ENCODE peak calls at places on chromosomes 12 and 14, in four cellular contexts. I is GM23338, Q is HCT116, D is HepG2. X is an unnamed sample.
A peak's percentile ranks its signal among the peaks of the same experiment; 100 is the strongest.

GRCh38 chr14:85188836-85189235 is 341.1 kb upstream of the FLRT2 start:
- DNase-seq in Q (no peak), D (no peak), I (no peak), X (no peak)

GRCh38 chr12:42420385-42420784 is 94.4 kb downstream of the PPHLN1 start:
- DNase-seq in D (no peak), Q (no peak), I (no peak), X (no peak)

GRCh38 chr12:122449317-122449716 is 26.8 kb upstream of the CLIP1 start:
- DNase-seq in I (no peak), D (peak; percentile 82), Q (peak; percentile 62), X (peak; percentile 64)

GRCh38 chr12:108975024-108975593 is 45.8 kb downstream of the SVOP start:
- DNase-seq in D (no peak), Q (no peak), I (no peak), X (no peak)

GRCh38 chr12:57983150-57983857 is 41.9 kb downstream of the ATP23 start:
- DNase-seq in Q (peak; percentile 42), D (peak; percentile 12), I (peak; percentile 75), X (peak; percentile 17)

GRCh38 chr12:115325858-115326257 is 641.9 kb upstream of the TBX3 start:
- DNase-seq in D (no peak), I (no peak), Q (no peak), X (no peak)

GRCh38 chr14:66117600-66117999 is 368.6 kb upstream of the CCDC196 start:
- DNase-seq in I (no peak), D (no peak), Q (peak; percentile 31), X (no peak)

GRCh38 chr12:104090685-104091084 is 26.4 kb downstream of the HCFC2 start:
- DNase-seq in I (peak; percentile 77), D (no peak), Q (no peak), X (no peak)

GRCh38 chr14:42569227-42569626 is 962.6 kb downstream of the LRFN5 start:
- DNase-seq in Q (no peak), D (no peak), I (no peak), X (no peak)

GRCh38 chr14:81231540-81231939 is 10.8 kb upstream of the GTF2A1 start:
- DNase-seq in D (peak; percentile 27), Q (no peak), I (no peak), X (no peak)

GRCh38 chr14:35404496-35405303 is at the start of gene NFKBIA:
- DNase-seq in I (peak; percentile 87), Q (peak; percentile 52), D (peak; percentile 93), X (no peak)

GRCh38 chr14:93994919-93995682 is 2.0 kb upstream of the CCDC197 start:
- DNase-seq in D (no peak), I (peak; percentile 67), Q (no peak), X (no peak)

GRCh38 chr14:85125331-85125730 is 404.6 kb upstream of the FLRT2 start:
- DNase-seq in Q (no peak), I (no peak), D (no peak), X (no peak)

GRCh38 chr14:76261371-76261811 is 109.7 kb downstream of the GPATCH2L start:
- DNase-seq in D (no peak), Q (no peak), I (peak; percentile 66), X (no peak)

GRCh38 chr14:55711171-55711811 is 131.3 kb downstream of the KTN1 start:
- DNase-seq in I (no peak), D (no peak), Q (no peak), X (no peak)

GRCh38 chr12:53844989-53845836 is 93.4 kb upstream of the HOXC13 start:
- DNase-seq in Q (no peak), I (peak; percentile 47), D (no peak), X (no peak)

GRCh38 chr14:21044106-21044618 is 2.0 kb downstream of the RNASE7 start:
- DNase-seq in Q (no peak), I (no peak), D (peak; percentile 78), X (no peak)

DNA sequence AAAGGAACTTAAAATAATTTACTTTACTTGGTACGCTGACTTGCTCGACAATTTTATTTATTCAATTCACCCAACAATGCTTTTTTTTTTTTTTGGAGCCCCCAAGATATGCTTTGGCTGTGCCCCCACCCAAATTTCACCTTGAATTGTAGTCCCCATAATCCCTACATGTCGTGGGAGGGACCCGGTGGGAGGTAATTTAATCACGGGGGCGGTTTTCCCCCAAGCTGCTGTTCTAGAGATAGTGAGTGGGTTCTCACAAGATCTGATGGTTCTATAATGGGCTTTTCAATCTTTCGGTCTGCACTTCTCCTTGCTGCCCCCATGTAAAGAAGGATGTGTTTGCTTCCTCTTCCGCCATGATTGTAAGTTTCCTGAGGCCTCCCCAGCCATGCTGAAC is 10.4 kb downstream of the FGD6 start:
- DNase-seq in I (no peak), D (no peak), Q (no peak), X (no peak)
- H3K4me1 ChIP-seq in I (peaks cover 90% of the 10 kb centered on the region), D (no peaks in the 10 kb centered on the region), Q (peaks cover 64% of the 10 kb centered on the region), X (peaks cover 53% of the 10 kb centered on the region)

DNA sequence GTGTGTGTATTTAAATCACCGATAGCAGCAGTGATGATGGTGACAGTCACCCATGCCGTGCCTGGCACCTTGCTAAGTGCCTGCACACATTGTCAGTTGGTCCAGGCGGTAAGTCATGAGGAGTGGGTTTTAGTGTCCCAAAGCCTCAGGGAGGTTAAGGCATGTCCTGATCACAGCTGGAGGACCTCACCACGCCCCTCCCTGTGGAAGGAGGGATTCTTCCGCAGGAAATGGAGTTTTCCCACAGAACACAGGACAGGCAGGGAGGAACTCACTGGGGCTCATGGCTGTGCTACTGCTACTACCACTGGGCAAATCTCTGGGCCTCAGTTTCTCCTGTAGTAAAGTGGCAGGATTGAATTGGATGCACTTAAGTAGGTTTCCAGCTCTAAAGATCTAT is 142.3 kb downstream of the CACNA1C start:
- DNase-seq in D (no peak), I (no peak), Q (no peak), X (no peak)
- TF ChIP-seq REST in D (no peak), I (no peak), Q (no peak), X (no peak)

GRCh38 chr12:52305921-52306705 is 14.8 kb upstream of the KRT81 start:
- DNase-seq in I (peak; percentile 26), Q (no peak), D (no peak), X (no peak)

GRCh38 chr12:52310622-52311281 is 10.4 kb downstream of the KRT83 start:
- DNase-seq in I (no peak), Q (no peak), D (no peak), X (no peak)

GRCh38 chr12:52311282-52311643 is 9.9 kb downstream of the KRT83 start:
- DNase-seq in I (no peak), D (no peak), Q (no peak), X (no peak)

GRCh38 chr12:52308807-52309425 is 12.3 kb downstream of the KRT83 start:
- DNase-seq in D (no peak), I (no peak), Q (no peak), X (no peak)

DNA sequence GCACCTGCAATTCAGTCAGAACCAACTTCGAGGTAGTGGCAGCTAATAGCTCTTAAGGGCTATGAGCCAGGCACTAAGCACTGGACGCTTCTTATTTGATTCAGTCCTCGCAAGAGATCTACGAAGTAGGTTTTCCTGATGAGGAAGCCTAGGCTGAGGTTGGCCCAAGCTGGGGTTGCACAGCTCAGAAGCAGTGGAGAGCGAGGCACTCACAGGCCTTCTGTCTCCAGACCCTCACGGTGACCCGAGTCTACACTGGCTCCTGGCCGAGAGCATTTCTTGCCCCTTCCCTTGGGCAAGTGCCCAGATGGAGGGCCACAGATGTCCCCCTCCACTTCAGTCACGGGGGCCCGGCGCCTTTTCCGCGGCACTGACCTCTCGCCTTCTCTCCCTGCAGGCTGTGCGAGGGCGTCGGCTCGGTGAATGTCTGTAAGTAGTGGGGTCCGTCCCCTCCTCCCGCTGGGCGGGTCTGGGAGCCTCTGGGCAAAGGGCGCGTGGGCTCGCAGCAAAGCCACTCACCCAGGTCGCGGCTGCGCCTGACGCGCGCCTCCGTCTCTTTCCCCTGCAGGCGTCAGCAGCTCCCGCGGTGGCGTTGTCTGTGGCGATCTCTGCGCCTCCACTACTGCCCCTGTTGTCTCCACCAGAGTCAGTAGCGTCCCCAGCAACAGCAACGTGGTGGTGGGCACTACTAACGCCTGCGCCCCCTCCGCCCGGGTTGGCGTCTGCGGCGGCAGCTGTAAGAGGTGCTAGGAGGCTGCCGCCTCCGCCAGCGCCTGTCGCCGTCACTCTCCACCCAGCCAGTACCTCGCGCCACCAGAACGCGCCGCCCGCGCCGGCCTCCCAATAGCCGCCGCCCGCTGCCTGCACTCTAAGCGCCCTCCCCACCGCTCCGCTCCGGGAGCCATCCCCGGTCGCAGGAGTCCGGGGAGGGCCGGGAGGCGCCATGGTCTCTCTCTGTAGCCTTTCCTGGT is 13.1 kb downstream of the KRT83 start:
- DNase-seq in D (no peak), I (peak; percentile 89), Q (peak; percentile 24), X (no peak)
- TF ChIP-seq POLR2AphosphoS5 in D (no peak), I (no peak), Q (peak; percentile 66), X (peak; percentile 34)

GRCh38 chr12:49838973-49839633 is 3.8 kb downstream of the BCDIN3D start:
- DNase-seq in Q (peak; percentile 22), D (peak; percentile 43), I (peak; percentile 80), X (no peak)
- H3K4me1 ChIP-seq in Q (peaks cover 19% of the 10 kb centered on the region), D (peaks cover 19% of the 10 kb centered on the region), I (peaks cover 9% of the 10 kb centered on the region), X (peaks cover 16% of the 10 kb centered on the region)

GRCh38 chr12:117494833-117495714 is 133.6 kb upstream of the NOS1 start:
- DNase-seq in D (peak; percentile 10), I (peak; percentile 23), Q (no peak), X (no peak)
- TF ChIP-seq REST in D (no peak), I (no peak), Q (no peak), X (no peak)

GRCh38 chr14:45003924-45004323 is 41.9 kb downstream of the TOGARAM1 start:
- DNase-seq in Q (no peak), I (no peak), D (no peak), X (no peak)
- TF ChIP-seq POLR2AphosphoS5 in Q (no peak), I (no peak), D (no peak), X (no peak)

DNA sequence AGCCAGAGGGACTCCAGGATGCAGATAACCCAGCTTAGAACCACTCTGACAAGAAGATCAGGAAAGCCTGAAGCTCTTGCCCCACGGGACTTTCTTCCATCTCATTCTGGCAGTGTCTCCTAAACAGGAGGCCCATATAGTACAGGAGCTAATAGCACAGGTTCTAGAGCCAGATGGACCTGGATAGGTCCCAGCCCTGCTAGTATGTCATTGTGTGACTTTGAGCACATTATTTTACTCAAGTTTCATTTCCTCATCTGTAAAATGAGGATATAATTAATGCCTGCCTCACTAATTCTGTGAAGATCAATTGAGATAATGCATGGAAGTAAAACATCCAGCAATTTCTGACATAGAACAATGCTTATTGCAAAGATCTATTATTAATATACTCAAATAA is 66.5 kb upstream of the GZMB start:
- DNase-seq in D (no peak), Q (no peak), I (no peak), X (no peak)
- H3K4me1 ChIP-seq in D (no peaks in the 10 kb centered on the region), Q (no peaks in the 10 kb centered on the region), I (no peaks in the 10 kb centered on the region), X (no peaks in the 10 kb centered on the region)

DNA sequence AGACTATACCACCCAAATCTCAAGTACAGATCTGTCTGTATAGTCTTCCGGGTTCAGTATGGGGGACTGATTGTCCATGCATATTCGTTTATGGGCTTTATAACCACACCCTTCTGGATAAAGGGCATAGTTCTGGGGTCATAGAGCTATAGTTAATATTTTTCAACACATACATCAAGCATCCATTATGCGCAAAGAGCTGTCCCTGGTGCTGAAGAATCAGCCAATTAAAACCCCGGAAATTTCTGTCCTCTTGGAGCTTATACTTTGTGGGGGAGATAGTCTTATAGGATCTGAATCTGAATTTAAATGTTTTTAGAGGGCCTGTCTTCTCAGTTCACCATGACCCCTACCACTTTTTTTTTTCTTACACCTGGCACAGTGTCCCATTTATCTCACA is 256.7 kb downstream of the SUDS3 start:
- DNase-seq in D (no peak), Q (no peak), I (peak; percentile 19), X (no peak)
- TF ChIP-seq REST in D (peak; percentile 18), Q (peak; percentile 72), I (peak; percentile 75), X (no peak)

X was measured in Panc1.